ENCODE peak calls at places on chromosomes 7 and 10, in seven cellular contexts. One of them, this sample, is unnamed. For H3K79me1, the result is how much of the 10 kb centered on the place peaks cover.

GRCh38 chr10:17003151-17003550 is 126.5 kb downstream of the CUBN start:
- DNase-seq in trophoblast cell: peak
- DNase-seq in IMR-90: peak
- DNase-seq in H9: no peak
- DNase-seq in mesendoderm: peak
- DNase-seq in H1: no peak
- DNase-seq in neuronal stem cell: no peak
- DNase-seq in this sample: peak

GRCh38 chr7:11415101-11415500 is 416.9 kb downstream of the THSD7A start:
- DNase-seq in H9: no peak
- DNase-seq in IMR-90: no peak
- DNase-seq in neuronal stem cell: no peak
- DNase-seq in H1: no peak
- DNase-seq in mesendoderm: peak
- DNase-seq in trophoblast cell: peak
- DNase-seq in this sample: no peak

GRCh38 chr10:71383972-71384687 is 12.6 kb upstream of the CDH23 start:
- DNase-seq in neuronal stem cell: peak
- DNase-seq in IMR-90: peak
- DNase-seq in H9: peak
- DNase-seq in trophoblast cell: peak
- DNase-seq in mesendoderm: peak
- DNase-seq in H1: peak
- DNase-seq in this sample: peak

GRCh38 chr10:47317251-47317650 is 5.0 kb upstream of the GDF2 start:
- DNase-seq in H9: no peak
- DNase-seq in IMR-90: no peak
- DNase-seq in mesendoderm: peak
- DNase-seq in H1: no peak
- DNase-seq in trophoblast cell: no peak
- DNase-seq in neuronal stem cell: no peak
- DNase-seq in this sample: no peak

GRCh38 chr10:91891285-91892001 is 17.8 kb downstream of the FGFBP3 start:
- DNase-seq in IMR-90: peak
- DNase-seq in neuronal stem cell: no peak
- DNase-seq in H1: no peak
- DNase-seq in H9: no peak
- DNase-seq in mesendoderm: no peak
- DNase-seq in trophoblast cell: peak
- DNase-seq in this sample: peak

GRCh38 chr7:150974468-150975391 is 3.4 kb downstream of the KCNH2 start:
- DNase-seq in IMR-90: peak
- DNase-seq in H9: peak
- DNase-seq in mesendoderm: no peak
- DNase-seq in trophoblast cell: no peak
- DNase-seq in neuronal stem cell: no peak
- DNase-seq in H1: peak
- DNase-seq in this sample: peak

GRCh38 chr7:103065666-103066065 is 8.9 kb downstream of the FBXL13 start:
- DNase-seq in trophoblast cell: peak
- DNase-seq in H1: peak
- DNase-seq in mesendoderm: peak
- DNase-seq in H9: peak
- DNase-seq in IMR-90: peak
- DNase-seq in neuronal stem cell: peak
- DNase-seq in this sample: peak

GRCh38 chr10:62806246-62806645 is 1.7 kb downstream of the ADO start:
- DNase-seq in IMR-90: peak
- DNase-seq in H9: no peak
- DNase-seq in H1: no peak
- DNase-seq in neuronal stem cell: no peak
- DNase-seq in trophoblast cell: peak
- DNase-seq in mesendoderm: no peak
- DNase-seq in this sample: no peak

DNA sequence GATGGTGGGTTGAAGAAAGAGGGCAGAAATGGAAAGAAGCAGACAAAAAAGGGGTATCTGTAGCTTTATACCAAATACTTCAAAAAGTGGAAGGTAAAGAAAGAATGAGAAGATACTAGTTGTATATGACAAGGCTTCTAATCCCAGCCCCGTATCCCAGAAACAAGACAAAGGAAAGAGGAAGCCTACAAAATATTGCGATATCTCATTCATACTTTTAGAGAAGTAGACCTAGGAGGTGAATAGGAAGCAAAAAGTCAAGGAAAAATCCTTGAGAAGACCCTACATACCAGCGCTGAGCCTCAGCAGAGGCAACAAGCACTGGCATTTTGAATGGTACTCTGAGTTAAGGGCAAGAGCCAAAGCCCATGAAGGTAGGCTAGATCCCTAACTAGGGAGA is 26.6 kb downstream of the PHTF2 start:
- DNase-seq in trophoblast cell: no peak
- DNase-seq in IMR-90: no peak
- DNase-seq in H1: no peak
- DNase-seq in H9: no peak
- DNase-seq in mesendoderm: no peak
- DNase-seq in neuronal stem cell: no peak
- DNase-seq in this sample: no peak
- H3K79me1 ChIP-seq in trophoblast cell: under half
- H3K79me1 ChIP-seq in IMR-90: under half
- H3K79me1 ChIP-seq in H1: under half
- H3K79me1 ChIP-seq in H9: under half
- H3K79me1 ChIP-seq in mesendoderm: under half
- H3K79me1 ChIP-seq in neuronal stem cell: under half
- H3K79me1 ChIP-seq in this sample: under half

DNA sequence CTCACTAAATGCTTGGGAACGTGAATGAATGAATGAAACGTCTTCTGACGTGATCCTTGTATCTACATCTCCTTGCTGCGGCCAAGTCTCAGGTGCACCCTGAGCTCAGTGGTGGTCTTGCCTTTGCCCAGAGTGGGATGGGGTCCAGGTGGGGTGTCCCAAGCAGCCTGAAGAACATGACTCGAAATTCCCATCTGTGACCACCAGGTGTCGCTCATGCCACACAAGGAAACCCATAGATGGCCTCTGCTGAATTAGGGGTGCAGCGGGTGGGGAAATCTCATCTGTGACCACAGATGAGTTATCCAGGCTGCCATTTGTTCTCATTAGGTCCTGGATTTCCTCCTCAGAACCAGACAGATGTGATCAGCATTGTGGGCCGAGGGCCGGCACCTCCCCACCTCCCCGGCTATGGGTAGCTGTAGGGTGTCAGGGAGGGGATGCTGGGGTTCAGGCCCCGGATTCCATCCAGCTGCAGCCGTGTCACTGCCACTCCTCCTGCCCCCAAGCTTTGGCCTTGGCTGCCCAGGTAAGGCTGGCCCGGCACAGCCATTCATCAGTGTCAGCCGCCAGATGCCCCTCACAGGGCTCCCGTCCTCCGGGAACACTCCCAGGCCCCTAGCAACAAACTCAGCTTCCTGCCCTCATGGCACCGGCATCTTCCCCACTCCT is 21.0 kb upstream of the GNA12 start:
- DNase-seq in trophoblast cell: peak
- DNase-seq in neuronal stem cell: peak
- DNase-seq in IMR-90: peak
- DNase-seq in mesendoderm: peak
- DNase-seq in H9: peak
- DNase-seq in H1: peak
- DNase-seq in this sample: peak
- H3K79me1 ChIP-seq in trophoblast cell: under half
- H3K79me1 ChIP-seq in neuronal stem cell: under half
- H3K79me1 ChIP-seq in IMR-90: under half
- H3K79me1 ChIP-seq in mesendoderm: under half
- H3K79me1 ChIP-seq in H9: under half
- H3K79me1 ChIP-seq in H1: under half
- H3K79me1 ChIP-seq in this sample: under half

DNA sequence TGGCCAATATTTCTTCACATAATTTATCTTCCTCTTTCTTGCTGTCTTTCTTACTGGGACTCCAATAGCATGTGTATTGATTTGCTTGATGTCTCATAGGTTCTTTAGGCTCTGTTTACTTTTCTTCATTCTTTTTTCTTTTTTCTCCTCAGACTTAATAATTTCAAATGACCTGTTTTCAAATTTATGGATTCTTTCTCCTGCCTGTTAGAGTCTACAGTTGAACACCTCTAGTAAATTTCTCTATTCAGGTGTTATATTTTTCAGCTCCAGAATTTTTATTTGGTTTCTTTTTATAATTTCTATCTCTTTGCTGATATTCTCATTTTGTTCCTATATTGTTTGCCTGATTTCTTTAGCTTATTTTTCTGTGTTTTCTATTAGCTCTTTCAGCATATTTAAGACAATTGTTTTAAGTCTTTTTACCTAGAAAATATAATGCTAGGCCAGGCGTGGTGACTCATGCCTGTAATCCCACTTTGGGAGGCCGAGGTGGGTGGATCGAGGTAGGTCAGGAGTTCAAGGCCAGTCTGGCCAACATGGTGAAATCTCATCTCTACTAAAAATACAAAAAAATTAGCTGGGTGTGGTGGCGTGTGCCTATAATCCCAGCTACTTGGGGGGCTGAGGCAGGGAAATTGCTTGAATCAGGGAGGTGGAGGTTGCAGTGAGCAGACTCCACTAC is 61.9 kb upstream of the TNS3 start:
- DNase-seq in H1: no peak
- DNase-seq in mesendoderm: no peak
- DNase-seq in H9: no peak
- DNase-seq in IMR-90: no peak
- DNase-seq in trophoblast cell: no peak
- DNase-seq in neuronal stem cell: no peak
- DNase-seq in this sample: no peak
- H3K79me1 ChIP-seq in H1: under half
- H3K79me1 ChIP-seq in mesendoderm: under half
- H3K79me1 ChIP-seq in H9: under half
- H3K79me1 ChIP-seq in IMR-90: under half
- H3K79me1 ChIP-seq in trophoblast cell: under half
- H3K79me1 ChIP-seq in neuronal stem cell: under half
- H3K79me1 ChIP-seq in this sample: under half

DNA sequence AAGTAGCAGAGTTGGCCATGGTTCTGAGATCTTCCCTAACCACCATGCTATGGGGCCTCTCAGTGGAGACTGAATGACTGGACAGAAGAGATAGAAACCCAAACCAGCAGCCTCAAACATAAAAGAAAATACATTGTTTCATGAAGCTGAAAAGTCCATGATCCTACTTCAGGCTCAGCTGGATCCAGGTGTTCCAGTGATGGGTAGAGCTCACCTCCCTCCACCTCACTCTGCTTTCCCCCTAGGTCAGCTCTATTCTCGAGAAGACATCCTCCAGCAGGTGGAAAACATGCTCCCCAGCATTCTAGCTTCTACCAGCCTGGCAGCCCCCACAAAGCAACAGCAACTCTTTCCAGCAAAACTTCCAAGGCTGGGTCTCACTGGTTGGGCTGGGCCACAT is 132.1 kb downstream of the OAT start:
- DNase-seq in neuronal stem cell: no peak
- DNase-seq in trophoblast cell: no peak
- DNase-seq in mesendoderm: no peak
- DNase-seq in IMR-90: no peak
- DNase-seq in H9: no peak
- DNase-seq in H1: no peak
- DNase-seq in this sample: no peak
- H3K79me1 ChIP-seq in neuronal stem cell: under half
- H3K79me1 ChIP-seq in trophoblast cell: under half
- H3K79me1 ChIP-seq in mesendoderm: under half
- H3K79me1 ChIP-seq in IMR-90: under half
- H3K79me1 ChIP-seq in H9: under half
- H3K79me1 ChIP-seq in H1: under half
- H3K79me1 ChIP-seq in this sample: under half

DNA sequence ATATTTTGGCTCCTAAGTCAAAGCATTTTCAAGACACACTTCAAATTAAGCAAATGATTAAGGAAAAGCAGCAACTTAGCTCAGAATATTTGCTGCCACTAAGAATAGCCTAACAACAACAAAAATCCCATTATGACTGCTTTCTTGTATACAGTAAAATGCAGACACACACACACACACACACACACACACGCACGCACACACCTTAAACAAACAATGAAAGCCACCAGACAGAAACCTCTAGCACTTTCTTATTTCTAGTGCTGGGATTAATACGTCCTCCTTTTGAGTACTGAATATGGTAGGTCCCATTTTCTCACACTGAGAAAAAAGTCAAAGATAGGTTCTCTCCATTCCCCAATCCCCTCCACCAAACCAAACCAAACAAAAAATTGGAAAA is 23.4 kb upstream of the FEZF1 start:
- DNase-seq in H1: no peak
- DNase-seq in trophoblast cell: no peak
- DNase-seq in IMR-90: no peak
- DNase-seq in mesendoderm: no peak
- DNase-seq in H9: no peak
- DNase-seq in neuronal stem cell: no peak
- DNase-seq in this sample: no peak
- H3K79me1 ChIP-seq in H1: under half
- H3K79me1 ChIP-seq in trophoblast cell: under half
- H3K79me1 ChIP-seq in IMR-90: under half
- H3K79me1 ChIP-seq in mesendoderm: under half
- H3K79me1 ChIP-seq in H9: under half
- H3K79me1 ChIP-seq in neuronal stem cell: under half
- H3K79me1 ChIP-seq in this sample: under half

GRCh38 chr10:124468624-124469023 is 7.0 kb downstream of the LHPP start:
- DNase-seq in trophoblast cell: no peak
- DNase-seq in mesendoderm: no peak
- DNase-seq in IMR-90: no peak
- DNase-seq in neuronal stem cell: no peak
- DNase-seq in H1: no peak
- DNase-seq in H9: no peak
- DNase-seq in this sample: no peak
- H3K79me1 ChIP-seq in trophoblast cell: under half
- H3K79me1 ChIP-seq in mesendoderm: under half
- H3K79me1 ChIP-seq in IMR-90: under half
- H3K79me1 ChIP-seq in neuronal stem cell: under half
- H3K79me1 ChIP-seq in H1: under half
- H3K79me1 ChIP-seq in H9: under half
- H3K79me1 ChIP-seq in this sample: under half

GRCh38 chr10:95267261-95267660 is 23.5 kb downstream of the PDLIM1 start:
- DNase-seq in H9: no peak
- DNase-seq in IMR-90: no peak
- DNase-seq in neuronal stem cell: no peak
- DNase-seq in mesendoderm: no peak
- DNase-seq in H1: no peak
- DNase-seq in trophoblast cell: no peak
- DNase-seq in this sample: no peak
- H3K79me1 ChIP-seq in H9: under half
- H3K79me1 ChIP-seq in IMR-90: under half
- H3K79me1 ChIP-seq in neuronal stem cell: under half
- H3K79me1 ChIP-seq in mesendoderm: under half
- H3K79me1 ChIP-seq in H1: under half
- H3K79me1 ChIP-seq in trophoblast cell: under half
- H3K79me1 ChIP-seq in this sample: under half

DNA sequence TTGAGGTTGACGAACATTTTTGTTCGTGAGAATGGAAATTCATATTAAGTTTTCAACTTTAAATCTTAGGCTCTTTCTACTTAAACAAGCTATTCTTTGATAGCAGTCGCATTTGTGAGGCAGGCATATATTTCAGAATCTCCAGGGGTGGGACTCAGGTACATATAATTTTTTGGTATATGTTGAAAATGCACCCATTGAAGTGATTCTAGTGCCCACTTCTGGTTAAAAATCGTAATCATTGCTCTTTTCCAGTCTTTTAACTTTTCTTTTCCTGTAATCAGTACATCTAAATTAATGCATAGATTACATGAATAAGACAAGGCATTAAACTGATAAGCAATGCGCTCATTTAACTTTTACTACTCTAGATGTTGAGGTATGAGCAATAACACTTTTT is 67.8 kb downstream of the ZNRF2 start:
- DNase-seq in trophoblast cell: no peak
- DNase-seq in H1: no peak
- DNase-seq in neuronal stem cell: no peak
- DNase-seq in H9: no peak
- DNase-seq in IMR-90: no peak
- DNase-seq in mesendoderm: no peak
- DNase-seq in this sample: no peak
- H3K79me1 ChIP-seq in trophoblast cell: under half
- H3K79me1 ChIP-seq in H1: under half
- H3K79me1 ChIP-seq in neuronal stem cell: under half
- H3K79me1 ChIP-seq in H9: under half
- H3K79me1 ChIP-seq in IMR-90: under half
- H3K79me1 ChIP-seq in mesendoderm: under half
- H3K79me1 ChIP-seq in this sample: under half

This sample was measured in mesenchymal stem cell.